ENCODE peak calls at places on chromosomes 1 and 21, in eight cellular contexts. S is hepatocyte; Y is GM23248; T is tibial artery; H is adrenal gland; J is CD4-positive, alpha-beta memory T cell; G is CD4-positive, CD25-positive, alpha-beta regulatory T cell; A is stomach. O is an unnamed sample.
A peak's percentile ranks its signal among the peaks of the same experiment; 100 is the strongest.

GRCh38 chr1:181936768-181937581 is 124.5 kb downstream of the ZNF648 start:
- DNase-seq in S (peak; percentile 83), Y (peak; percentile 38), T (no peak), H (peak; percentile 33), J (peak; percentile 19), G (no peak), A (peak; percentile 57), O (peak; percentile 63)

GRCh38 chr1:46342084-46342656 is 1.6 kb downstream of the NSUN4 start:
- DNase-seq in S (peak; percentile 16), Y (peak; percentile 49), T (no peak), H (no peak), J (no peak), G (no peak), A (no peak), O (peak; percentile 28)

GRCh38 chr1:17617787-17618557 is 78.5 kb downstream of the ARHGEF10L start:
- DNase-seq in S (no peak), Y (peak; percentile 76), T (peak; percentile 85), H (peak; percentile 46), J (no peak), G (no peak), A (no peak), O (no peak)

GRCh38 chr1:245549981-245550701 is 395.4 kb downstream of the KIF26B start:
- DNase-seq in S (no peak), Y (peak; percentile 51), T (no peak), H (no peak), J (no peak), G (no peak), A (no peak), O (no peak)

GRCh38 chr1:118158918-118159317 is 26.1 kb downstream of the SPAG17 start:
- DNase-seq in S (no peak), Y (peak; percentile 95), T (no peak), H (no peak), J (no peak), G (no peak), A (no peak), O (peak; percentile 57)

GRCh38 chr1:51499694-51500093 is 19.4 kb downstream of the EPS15 start:
- DNase-seq in S (no peak), Y (no peak), T (no peak), H (no peak), J (no peak), G (no peak), A (no peak), O (no peak)

GRCh38 chr1:56831874-56832693 is 12.9 kb upstream of the FYB2 start:
- DNase-seq in S (peak; percentile 78), Y (peak; percentile 97), T (peak; percentile 26), H (peak; percentile 65), J (peak; percentile 60), G (peak; percentile 38), A (peak; percentile 72), O (peak; percentile 81)

GRCh38 chr21:25638634-25639166 is 358 bp upstream of the JAM2 start:
- DNase-seq in S (no peak), Y (peak; percentile 43), T (no peak), H (no peak), J (peak; percentile 14), G (no peak), A (no peak), O (no peak)

GRCh38 chr21:42459583-42460215 is 36.3 kb downstream of the RSPH1 start:
- DNase-seq in S (no peak), Y (no peak), T (no peak), H (no peak), J (no peak), G (no peak), A (no peak), O (no peak)

GRCh38 chr1:63615809-63616420 is 22.7 kb downstream of the PGM1 start:
- DNase-seq in S (peak; percentile 82), Y (peak; percentile 64), T (peak; percentile 76), H (peak; percentile 74), J (peak; percentile 67), G (peak; percentile 50), A (peak; percentile 65), O (peak; percentile 58)

GRCh38 chr1:223647249-223647648 is 18.3 kb downstream of the CAPN8 start:
- DNase-seq in S (no peak), Y (no peak), T (no peak), H (no peak), J (no peak), G (no peak), A (no peak), O (no peak)

GRCh38 chr21:26457817-26458216 is 115.3 kb downstream of the CYYR1 start:
- DNase-seq in S (peak; percentile 20), Y (peak; percentile 37), T (peak; percentile 34), H (peak; percentile 10), J (no peak), G (no peak), A (no peak), O (no peak)

GRCh38 chr1:70970407-70970806 is 77.2 kb downstream of the PTGER3 start:
- DNase-seq in S (no peak), Y (no peak), T (no peak), H (no peak), J (no peak), G (no peak), A (no peak), O (no peak)

GRCh38 chr1:65946960-65947359 is 154.3 kb downstream of the PDE4B start:
- DNase-seq in S (no peak), Y (peak; percentile 66), T (no peak), H (no peak), J (no peak), G (no peak), A (no peak), O (no peak)

GRCh38 chr1:188425687-188426086 is 1596.9 kb downstream of the PLA2G4A start:
- DNase-seq in S (no peak), Y (peak; percentile 16), T (no peak), H (no peak), J (no peak), G (no peak), A (no peak), O (peak; percentile 19)

GRCh38 chr21:44511219-44511937 is 28.6 kb downstream of the KRTAP10-1 start:
- DNase-seq in S (no peak), Y (no peak), T (no peak), H (no peak), J (no peak), G (no peak), A (no peak), O (no peak)
- H3K4me3 ChIP-seq in S (no peak overlapping the region), Y (no peak overlapping the region), T (no peak overlapping the region), H (no peak overlapping the region), J (no peak overlapping the region), G (no peak overlapping the region), A (no peak overlapping the region), O (no peak overlapping the region)

GRCh38 chr1:180157108-180157507 is 2.4 kb downstream of the QSOX1 start:
- DNase-seq in S (peak; percentile 33), Y (peak; percentile 76), T (no peak), H (no peak), J (no peak), G (no peak), A (no peak), O (no peak)
- H3K4me3 ChIP-seq in S (no peak overlapping the region), Y (peak overlapping the region; percentile 89), T (no peak overlapping the region), H (no peak overlapping the region), J (no peak overlapping the region), G (no peak overlapping the region), A (peak overlapping the region; percentile 92), O (no peak overlapping the region)

GRCh38 chr1:228488818-228489674 is 1.9 kb downstream of the RNF187 start:
- DNase-seq in S (no peak), Y (peak; percentile 9), T (no peak), H (no peak), J (no peak), G (no peak), A (no peak), O (no peak)
- H3K4me3 ChIP-seq in S (no peak overlapping the region), Y (peak overlapping the region; percentile 78), T (no peak overlapping the region), H (no peak overlapping the region), J (peak overlapping the region; percentile 36), G (peak overlapping the region; percentile 41), A (peak overlapping the region; percentile 87), O (peak overlapping the region; percentile 75)

GRCh38 chr1:115337276-115337632 is 795 bp downstream of the NGF start:
- DNase-seq in S (no peak), Y (peak; percentile 47), T (no peak), H (no peak), J (no peak), G (no peak), A (no peak), O (no peak)
- H3K4me3 ChIP-seq in S (peak overlapping the region; percentile 67), Y (peak overlapping the region; percentile 92), T (peak overlapping the region; percentile 69), H (no peak overlapping the region), J (no peak overlapping the region), G (no peak overlapping the region), A (peak overlapping the region; percentile 40), O (peak overlapping the region; percentile 48)

DNA sequence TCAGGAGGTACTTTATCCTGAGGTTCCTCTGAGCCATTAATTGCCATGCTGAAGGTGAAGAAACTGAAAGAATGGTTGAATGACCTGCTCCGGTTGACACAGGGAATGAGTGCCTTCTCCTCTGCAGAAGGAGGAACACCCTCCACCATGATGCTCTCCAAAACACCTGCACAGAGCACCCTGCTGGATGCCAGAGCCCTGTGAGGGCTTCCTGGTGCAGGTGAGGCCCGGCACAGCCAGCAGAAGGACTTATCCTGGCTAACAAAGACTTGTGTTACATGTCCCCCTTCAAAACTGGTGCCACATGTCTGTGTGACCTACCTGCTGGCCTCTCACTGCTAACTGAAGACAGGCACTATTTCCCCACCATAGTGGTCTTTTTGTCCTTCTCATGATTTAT is 14.3 kb upstream of the LBR start:
- DNase-seq in S (no peak), Y (no peak), T (no peak), H (no peak), J (no peak), G (no peak), A (no peak), O (no peak)
- H3K4me3 ChIP-seq in S (no peak overlapping the region), Y (no peak overlapping the region), T (no peak overlapping the region), H (no peak overlapping the region), J (no peak overlapping the region), G (peak overlapping the region; percentile 49), A (no peak overlapping the region), O (no peak overlapping the region)

DNA sequence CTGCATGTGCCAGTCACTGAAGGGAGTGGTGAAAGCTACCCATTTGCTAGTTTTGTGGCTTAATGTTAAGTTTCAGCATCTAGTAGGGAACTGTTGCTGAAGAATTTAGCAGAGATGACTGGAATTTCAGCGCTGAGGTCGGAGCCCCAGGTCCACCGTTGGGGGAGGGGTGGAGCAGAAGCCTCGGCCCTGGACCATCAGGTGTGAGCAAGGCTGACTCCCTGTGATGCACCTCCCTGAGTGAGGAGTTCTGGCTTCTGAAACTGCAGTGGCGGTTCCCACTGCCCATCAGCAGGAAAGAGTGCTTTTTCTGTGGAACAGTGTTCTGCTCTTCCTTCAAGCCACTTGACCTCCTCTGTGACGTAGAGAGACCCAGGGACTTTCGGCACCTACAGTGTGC is 1.3 kb downstream of the NOS1AP start:
- DNase-seq in S (peak; percentile 33), Y (no peak), T (no peak), H (no peak), J (no peak), G (no peak), A (no peak), O (peak; percentile 2)
- H3K4me3 ChIP-seq in S (peak overlapping the region; percentile 95), Y (no peak overlapping the region), T (peak overlapping the region; percentile 56), H (no peak overlapping the region), J (no peak overlapping the region), G (peak overlapping the region; percentile 44), A (peak overlapping the region; percentile 78), O (peak overlapping the region; percentile 76)

GRCh38 chr1:185193756-185194155 is 36.8 kb downstream of the SWT1 start:
- DNase-seq in S (no peak), Y (no peak), T (no peak), H (no peak), J (no peak), G (no peak), A (no peak), O (no peak)
- H3K4me3 ChIP-seq in S (no peak overlapping the region), Y (no peak overlapping the region), T (no peak overlapping the region), H (no peak overlapping the region), J (no peak overlapping the region), G (no peak overlapping the region), A (no peak overlapping the region), O (no peak overlapping the region)

O was measured in mammary epithelial cell.